ENCODE peak calls at places on chromosomes 13 and 19, in four cellular contexts. V is activated CD8-positive, alpha-beta memory T cell treated with anti-CD3 and anti-CD28 coated beads for 4 hours; S is iris pigment epithelial cell; J is stimulated activated CD8-positive, alpha-beta memory T cell treated with anti-CD3 and anti-CD28 coated beads, Interleukin-2, amount 100 ng/mL, for 48 hours. I is an unnamed sample.
A peak's percentile ranks its signal among the peaks of the same experiment; 100 is the strongest.

GRCh38 chr19:42271045-42271419 is 2.0 kb downstream of the CIC start:
- DNase-seq in V (no peak), S (no peak), J (no peak), I (no peak)

GRCh38 chr19:1065606-1066109 is 1.3 kb upstream of the ARHGAP45 start:
- DNase-seq in V (no peak), S (no peak), J (no peak), I (no peak)

GRCh38 chr19:19900124-19900523 is 622 bp upstream of the ZNF93 start:
- DNase-seq in V (no peak), S (peak; percentile 70), J (no peak), I (peak; percentile 78)

GRCh38 chr19:30026933-30027332 is 84.9 kb downstream of the URI1 start:
- DNase-seq in V (no peak), S (no peak), J (no peak), I (no peak)

GRCh38 chr13:76854894-76855293 is 31.3 kb downstream of the KCTD12 start:
- DNase-seq in V (no peak), S (peak; percentile 56), J (no peak), I (peak; percentile 44)

GRCh38 chr13:94620286-94620896 is 18.7 kb downstream of the GPR180 start:
- DNase-seq in V (no peak), S (peak; percentile 40), J (no peak), I (peak; percentile 54)

GRCh38 chr13:32267836-32268439 is 47.2 kb downstream of the ZAR1L start:
- DNase-seq in V (no peak), S (peak; percentile 12), J (peak; percentile 34), I (no peak)

GRCh38 chr13:81874681-81875661 is 1534.0 kb upstream of the SPRY2 start:
- DNase-seq in V (no peak), S (no peak), J (no peak), I (no peak)

GRCh38 chr19:46076951-46077814 is 36.4 kb upstream of the IGFL4 start:
- DNase-seq in V (no peak), S (peak; percentile 79), J (peak; percentile 23), I (peak; percentile 87)